ENCODE peak calls at places on chromosomes 13 and 19, in eight cellular contexts. C, F, H, P, V, Y, W and G are unnamed samples.
A peak's percentile ranks its signal among the peaks of the same experiment; 100 is the strongest.

GRCh38 chr19:5567360-5567970 is at the start of gene TINCR:
- DNase-seq in C (no peak), F (no peak), H (no peak), P (peak; percentile 34), V (peak; percentile 82), Y (no peak), W (no peak), G (peak; percentile 87)

GRCh38 chr13:49927755-49928154 is 8.4 kb downstream of the SPRYD7 start:
- DNase-seq in C (no peak), F (no peak), H (no peak), P (no peak), V (no peak), Y (no peak), W (no peak), G (no peak)

GRCh38 chr19:13899912-13900584 is 5.9 kb downstream of the BRME1 start:
- DNase-seq in C (no peak), F (peak; percentile 52), H (no peak), P (no peak), V (no peak), Y (no peak), W (no peak), G (no peak)

GRCh38 chr13:62482351-62482750 is 1066.7 kb upstream of the PCDH20 start:
- DNase-seq in C (no peak), F (no peak), H (no peak), P (no peak), V (no peak), Y (no peak), W (no peak), G (no peak)

GRCh38 chr19:47582320-47582909 is 9.5 kb upstream of the ZNF541 start:
- DNase-seq in C (no peak), F (no peak), H (no peak), P (no peak), V (no peak), Y (no peak), W (no peak), G (no peak)

GRCh38 chr13:22938576-22938975 is 242.2 kb upstream of the SGCG start:
- DNase-seq in C (no peak), F (no peak), H (no peak), P (no peak), V (no peak), Y (no peak), W (no peak), G (peak; percentile 70)

GRCh38 chr19:7815325-7815724 is 14.7 kb upstream of the EVI5L start:
- DNase-seq in C (no peak), F (no peak), H (no peak), P (peak; percentile 47), V (no peak), Y (no peak), W (no peak), G (no peak)

GRCh38 chr13:34627499-34627898 is 314.6 kb upstream of the NBEA start:
- DNase-seq in C (no peak), F (no peak), H (no peak), P (no peak), V (no peak), Y (no peak), W (no peak), G (no peak)

GRCh38 chr19:38317104-38317612 is 1.4 kb upstream of the YIF1B start:
- DNase-seq in C (no peak), F (no peak), H (no peak), P (no peak), V (no peak), Y (no peak), W (no peak), G (no peak)

GRCh38 chr19:18649371-18650047 is 12.7 kb downstream of the KLHL26 start:
- DNase-seq in C (peak; percentile 91), F (peak; percentile 64), H (peak; percentile 92), P (no peak), V (no peak), Y (peak; percentile 82), W (peak; percentile 53), G (peak; percentile 60)

GRCh38 chr13:101308247-101309013 is 107.9 kb downstream of the NALCN start:
- DNase-seq in C (no peak), F (no peak), H (no peak), P (no peak), V (no peak), Y (no peak), W (no peak), G (no peak)

GRCh38 chr13:94298346-94298745 is 181.1 kb downstream of the DCT start:
- DNase-seq in C (no peak), F (no peak), H (no peak), P (no peak), V (no peak), Y (no peak), W (no peak), G (no peak)

GRCh38 chr19:47315125-47315821 is 5.6 kb downstream of the C5AR1 start:
- DNase-seq in C (no peak), F (no peak), H (peak; percentile 91), P (peak; percentile 66), V (no peak), Y (no peak), W (peak; percentile 38), G (no peak)

GRCh38 chr13:104387514-104387913 is 1321.3 kb upstream of the SLC10A2 start:
- DNase-seq in C (no peak), F (no peak), H (no peak), P (no peak), V (no peak), Y (no peak), W (no peak), G (no peak)

GRCh38 chr13:45391926-45392325 is 26.2 kb downstream of the SLC25A30 start:
- DNase-seq in C (no peak), F (no peak), H (no peak), P (no peak), V (no peak), Y (no peak), W (no peak), G (no peak)

GRCh38 chr19:35165200-35166058 is 10.9 kb downstream of the FXYD5 start:
- DNase-seq in C (no peak), F (no peak), H (no peak), P (no peak), V (no peak), Y (no peak), W (no peak), G (no peak)

GRCh38 chr19:6853868-6854267 is 33.5 kb upstream of the ADGRE1 start:
- DNase-seq in C (no peak), F (no peak), H (no peak), P (no peak), V (no peak), Y (no peak), W (no peak), G (no peak)

GRCh38 chr19:12834418-12834943 is at the start of gene RTBDN:
- DNase-seq in C (peak; percentile 12), F (no peak), H (no peak), P (peak; percentile 51), V (no peak), Y (no peak), W (no peak), G (no peak)

GRCh38 chr13:63605962-63606361 is 2190.3 kb upstream of the PCDH20 start:
- DNase-seq in C (no peak), F (no peak), H (no peak), P (no peak), V (no peak), Y (no peak), W (no peak), G (no peak)

GRCh38 chr19:15180451-15181390 is 20.1 kb downstream of the NOTCH3 start:
- DNase-seq in C (peak; percentile 56), F (no peak), H (no peak), P (no peak), V (peak; percentile 81), Y (peak; percentile 54), W (peak; percentile 65), G (peak; percentile 45)

GRCh38 chr13:113926301-113926761 is 47.5 kb downstream of the C13orf46 start:
- DNase-seq in C (peak; percentile 66), F (peak; percentile 33), H (peak; percentile 66), P (no peak), V (no peak), Y (no peak), W (no peak), G (peak; percentile 8)

GRCh38 chr13:73370066-73370465 is 311.3 kb downstream of the KLF5 start:
- DNase-seq in C (no peak), F (no peak), H (no peak), P (no peak), V (no peak), Y (no peak), W (no peak), G (no peak)

GRCh38 chr13:73367886-73368285 is 309.1 kb downstream of the KLF5 start:
- DNase-seq in C (no peak), F (no peak), H (no peak), P (no peak), V (no peak), Y (no peak), W (no peak), G (no peak)

GRCh38 chr13:73366241-73366640 is 307.4 kb downstream of the KLF5 start:
- DNase-seq in C (no peak), F (no peak), H (no peak), P (no peak), V (no peak), Y (no peak), W (no peak), G (no peak)

GRCh38 chr13:73369095-73369494 is 310.3 kb downstream of the KLF5 start:
- DNase-seq in C (no peak), F (no peak), H (no peak), P (no peak), V (no peak), Y (no peak), W (no peak), G (no peak)

DNA sequence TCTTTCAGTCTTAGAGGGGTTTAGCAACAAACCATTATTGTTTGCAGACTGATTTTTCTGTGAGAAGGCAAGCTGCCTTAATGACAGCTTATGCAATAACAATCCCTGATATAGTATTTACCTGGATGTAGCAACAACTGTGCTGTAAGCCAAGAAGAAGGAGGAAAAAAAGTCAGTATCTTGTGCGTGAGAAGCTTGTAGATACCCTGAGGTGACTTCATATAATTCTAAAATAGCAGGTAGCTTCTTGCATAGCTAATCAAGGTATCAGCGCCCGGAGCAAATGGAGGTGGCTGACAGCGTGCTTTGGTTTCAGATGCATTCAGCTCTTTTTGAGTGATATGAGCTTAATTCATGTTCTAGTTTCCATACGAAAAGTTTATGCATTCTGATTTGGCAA is 309.8 kb downstream of the KLF5 start:
- DNase-seq in C (no peak), F (no peak), H (no peak), P (no peak), V (no peak), Y (no peak), W (no peak), G (no peak)
- H3K27ac ChIP-seq in C (no peak overlapping the region), F (no peak overlapping the region), H (no peak overlapping the region), P (no peak overlapping the region), V (no peak overlapping the region), Y (no peak overlapping the region), W (peak overlapping the region; percentile 40), G (no peak overlapping the region)

GRCh38 chr19:51651216-51651846 is 4.7 kb upstream of the SIGLEC14 start:
- DNase-seq in C (no peak), F (no peak), H (no peak), P (peak; percentile 74), V (no peak), Y (no peak), W (no peak), G (no peak)
- H3K9me3 ChIP-seq in C (no peaks in the 10 kb centered on the region), F (no peaks in the 10 kb centered on the region), H (no peaks in the 10 kb centered on the region), P (no peaks in the 10 kb centered on the region), V (peaks cover 47% of the 10 kb centered on the region), Y (no peaks in the 10 kb centered on the region), W (no peaks in the 10 kb centered on the region), G (no peaks in the 10 kb centered on the region)

GRCh38 chr13:27022571-27023311 is 148.9 kb downstream of the USP12 start:
- DNase-seq in C (no peak), F (no peak), H (no peak), P (no peak), V (no peak), Y (no peak), W (no peak), G (peak; percentile 35)
- H3K27ac ChIP-seq in C (no peak overlapping the region), F (peak overlapping the region; percentile 34), H (no peak overlapping the region), P (no peak overlapping the region), V (no peak overlapping the region), Y (no peak overlapping the region), W (peak overlapping the region; percentile 39), G (peak overlapping the region; percentile 52)

GRCh38 chr13:27574661-27575060 is 45.7 kb downstream of the LNX2 start:
- DNase-seq in C (no peak), F (no peak), H (no peak), P (no peak), V (no peak), Y (no peak), W (no peak), G (no peak)
- H3K9me3 ChIP-seq in C (no peaks in the 10 kb centered on the region), F (no peaks in the 10 kb centered on the region), H (no peaks in the 10 kb centered on the region), P (no peaks in the 10 kb centered on the region), V (no peaks in the 10 kb centered on the region), Y (no peaks in the 10 kb centered on the region), W (no peaks in the 10 kb centered on the region), G (no peaks in the 10 kb centered on the region)